ENCODE peak calls at places on chromosomes 11 and 22, in five cellular contexts. One of them, this sample, is unnamed.

GRCh38 chr22:24049978-24050377 is 38.9 kb downstream of the CABIN1 start:
- DNase-seq in naive B cell: no peak
- DNase-seq in left ventricle myocardium superior: no peak
- DNase-seq in T-helper 2 cell: no peak
- DNase-seq in AG09309: no peak
- DNase-seq in this sample: no peak

GRCh38 chr22:28442951-28443876 is 236.4 kb downstream of the TTC28 start:
- DNase-seq in left ventricle myocardium superior: peak
- DNase-seq in AG09309: no peak
- DNase-seq in T-helper 2 cell: no peak
- DNase-seq in naive B cell: no peak
- DNase-seq in this sample: peak

GRCh38 chr11:9893474-9893873 is 229.6 kb downstream of the SWAP70 start:
- DNase-seq in AG09309: no peak
- DNase-seq in T-helper 2 cell: no peak
- DNase-seq in naive B cell: no peak
- DNase-seq in left ventricle myocardium superior: no peak
- DNase-seq in this sample: no peak

GRCh38 chr22:18083406-18083805 is 5.6 kb downstream of the PEX26 start:
- DNase-seq in AG09309: no peak
- DNase-seq in T-helper 2 cell: no peak
- DNase-seq in left ventricle myocardium superior: no peak
- DNase-seq in naive B cell: no peak
- DNase-seq in this sample: no peak

GRCh38 chr11:121024989-121025388 is 1.1 kb downstream of the TBCEL start:
- DNase-seq in AG09309: no peak
- DNase-seq in T-helper 2 cell: no peak
- DNase-seq in naive B cell: no peak
- DNase-seq in left ventricle myocardium superior: peak
- DNase-seq in this sample: no peak

GRCh38 chr22:46734830-46735453 is 3.1 kb downstream of the CERK start:
- DNase-seq in naive B cell: peak
- DNase-seq in left ventricle myocardium superior: peak
- DNase-seq in T-helper 2 cell: peak
- DNase-seq in AG09309: no peak
- DNase-seq in this sample: peak

GRCh38 chr11:107898270-107898669 is 30.0 kb upstream of the RAB39A start:
- DNase-seq in AG09309: peak
- DNase-seq in naive B cell: peak
- DNase-seq in T-helper 2 cell: no peak
- DNase-seq in left ventricle myocardium superior: no peak
- DNase-seq in this sample: no peak

GRCh38 chr11:925158-925495 is 543 bp upstream of the AP2A2 start:
- DNase-seq in left ventricle myocardium superior: peak
- DNase-seq in AG09309: no peak
- DNase-seq in naive B cell: no peak
- DNase-seq in T-helper 2 cell: no peak
- DNase-seq in this sample: no peak

GRCh38 chr11:45041556-45041955 is 90.9 kb upstream of the TP53I11 start:
- DNase-seq in naive B cell: no peak
- DNase-seq in left ventricle myocardium superior: no peak
- DNase-seq in T-helper 2 cell: no peak
- DNase-seq in AG09309: no peak
- DNase-seq in this sample: no peak

GRCh38 chr11:78379039-78379670 is 38.5 kb downstream of the GAB2 start:
- DNase-seq in naive B cell: peak
- DNase-seq in T-helper 2 cell: no peak
- DNase-seq in AG09309: no peak
- DNase-seq in left ventricle myocardium superior: no peak
- DNase-seq in this sample: no peak

GRCh38 chr11:114059278-114059983 is at the start of gene ZBTB16:
- DNase-seq in left ventricle myocardium superior: peak
- DNase-seq in naive B cell: peak
- DNase-seq in AG09309: no peak
- DNase-seq in T-helper 2 cell: peak
- DNase-seq in this sample: no peak

GRCh38 chr11:65606876-65607613 is 7.0 kb downstream of the MAP3K11 start:
- DNase-seq in AG09309: peak
- DNase-seq in naive B cell: no peak
- DNase-seq in left ventricle myocardium superior: peak
- DNase-seq in T-helper 2 cell: no peak
- DNase-seq in this sample: no peak

GRCh38 chr11:57100638-57101312 is 81.0 kb upstream of the LRRC55 start:
- DNase-seq in AG09309: no peak
- DNase-seq in naive B cell: no peak
- DNase-seq in T-helper 2 cell: no peak
- DNase-seq in left ventricle myocardium superior: no peak
- DNase-seq in this sample: no peak

GRCh38 chr11:130522284-130522961 is 74.0 kb downstream of the ADAMTS15 start:
- DNase-seq in T-helper 2 cell: no peak
- DNase-seq in AG09309: peak
- DNase-seq in left ventricle myocardium superior: peak
- DNase-seq in naive B cell: no peak
- DNase-seq in this sample: no peak

GRCh38 chr11:75147191-75147874 is 3.6 kb upstream of the SLCO2B1 start:
- DNase-seq in left ventricle myocardium superior: no peak
- DNase-seq in naive B cell: no peak
- DNase-seq in AG09309: no peak
- DNase-seq in T-helper 2 cell: no peak
- DNase-seq in this sample: no peak

GRCh38 chr11:36724742-36725387 is 126.8 kb upstream of the RAG2 start:
- DNase-seq in T-helper 2 cell: no peak
- DNase-seq in naive B cell: peak
- DNase-seq in left ventricle myocardium superior: no peak
- DNase-seq in AG09309: no peak
- DNase-seq in this sample: no peak

GRCh38 chr22:30386960-30387848 is at the start of gene RNF215:
- DNase-seq in left ventricle myocardium superior: peak
- DNase-seq in AG09309: peak
- DNase-seq in naive B cell: peak
- DNase-seq in T-helper 2 cell: peak
- DNase-seq in this sample: peak

GRCh38 chr11:66625041-66625751 is 8.8 kb downstream of the RBM14 start:
- DNase-seq in naive B cell: no peak
- DNase-seq in T-helper 2 cell: no peak
- DNase-seq in AG09309: no peak
- DNase-seq in left ventricle myocardium superior: no peak
- DNase-seq in this sample: no peak

GRCh38 chr22:43002198-43002577 is 12.8 kb downstream of the PACSIN2 start:
- DNase-seq in naive B cell: no peak
- DNase-seq in left ventricle myocardium superior: no peak
- DNase-seq in T-helper 2 cell: no peak
- DNase-seq in AG09309: no peak
- DNase-seq in this sample: no peak

GRCh38 chr11:44928144-44928543 is 22.5 kb downstream of the TP53I11 start:
- DNase-seq in AG09309: no peak
- DNase-seq in naive B cell: no peak
- DNase-seq in left ventricle myocardium superior: no peak
- DNase-seq in T-helper 2 cell: no peak
- DNase-seq in this sample: no peak